ENCODE peak calls at places on chromosomes 3 and 15, in eight cellular contexts. R, F, V, M, C, Y, S and L are unnamed samples.
A peak's percentile ranks its signal among the peaks of the same experiment; 100 is the strongest.

GRCh38 chr3:54353547-54354339 is 231.4 kb downstream of the CACNA2D3 start:
- DNase-seq in M (no peak), R (no peak), F (no peak), Y (no peak), V (no peak), C (no peak), S (peak; percentile 50), L (no peak)

GRCh38 chr3:29757054-29757777 is 476.3 kb downstream of the RBMS3 start:
- DNase-seq in F (peak; percentile 48), S (peak; percentile 60), V (no peak), R (no peak), C (no peak), Y (peak; percentile 12), M (no peak), L (no peak)

GRCh38 chr3:40771112-40771511 is 246.4 kb downstream of the ZNF621 start:
- DNase-seq in F (no peak), S (no peak), V (no peak), C (no peak), R (no peak), Y (no peak), M (no peak), L (no peak)

GRCh38 chr15:29568840-29569532 is 253.3 kb downstream of the TJP1 start:
- DNase-seq in M (peak; percentile 7), V (no peak), R (no peak), S (peak; percentile 15), Y (no peak), C (no peak), F (peak; percentile 70), L (peak; percentile 32)

GRCh38 chr3:99108508-99108907 is 207.0 kb upstream of the DCBLD2 start:
- DNase-seq in C (peak; percentile 96), S (peak; percentile 96), V (no peak), R (no peak), M (no peak), Y (peak; percentile 96), F (peak; percentile 95), L (no peak)

GRCh38 chr15:80587816-80588456 is 107.2 kb upstream of the ABHD17C start:
- DNase-seq in M (no peak), V (no peak), F (peak; percentile 27), S (peak; percentile 68), C (peak; percentile 63), Y (peak; percentile 21), R (no peak), L (no peak)

GRCh38 chr3:42525736-42526345 is 23.4 kb downstream of the VIPR1 start:
- DNase-seq in S (no peak), M (no peak), F (no peak), V (no peak), C (no peak), Y (no peak), R (no peak), L (no peak)

GRCh38 chr15:50979041-50979440 is 70.6 kb downstream of the AP4E1 start:
- DNase-seq in R (no peak), Y (peak; percentile 11), S (peak; percentile 14), M (no peak), C (no peak), V (no peak), F (no peak), L (no peak)

GRCh38 chr3:64042952-64043351 is 19.7 kb upstream of the PSMD6 start:
- DNase-seq in V (no peak), M (no peak), Y (no peak), S (no peak), C (no peak), R (no peak), F (no peak), L (no peak)

GRCh38 chr3:64039972-64040733 is 16.9 kb upstream of the PSMD6 start:
- DNase-seq in R (no peak), M (no peak), C (peak; percentile 27), F (no peak), Y (no peak), V (no peak), S (no peak), L (no peak)

GRCh38 chr3:64038252-64038651 is 15.0 kb upstream of the PSMD6 start:
- DNase-seq in R (no peak), Y (no peak), C (no peak), V (no peak), S (no peak), F (no peak), M (no peak), L (peak; percentile 33)

GRCh38 chr3:64037084-64037483 is 13.8 kb upstream of the PSMD6 start:
- DNase-seq in C (no peak), R (no peak), F (no peak), S (no peak), V (no peak), M (no peak), Y (no peak), L (no peak)

DNA sequence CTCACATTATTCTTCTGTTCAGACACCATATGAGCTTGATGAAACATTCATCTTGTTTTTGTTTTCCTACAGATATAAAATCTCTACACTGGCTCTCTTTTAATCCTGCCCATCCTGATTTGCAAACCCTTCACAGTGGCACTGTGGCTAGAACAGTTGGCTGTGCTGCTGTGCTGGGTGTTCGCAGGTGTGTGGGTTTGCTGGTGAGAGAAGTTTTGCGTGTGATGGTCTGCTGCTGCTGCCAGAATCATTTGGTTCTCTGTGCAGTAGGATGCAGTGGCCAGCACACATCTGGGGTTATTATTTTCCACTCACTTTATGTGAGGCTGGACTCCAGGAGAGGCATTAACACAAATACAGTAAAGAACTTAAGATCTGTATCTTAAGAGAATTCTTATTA is 16.0 kb upstream of the PSMD6 start:
- DNase-seq in F (no peak), M (no peak), C (no peak), S (no peak), Y (no peak), V (no peak), R (no peak), L (no peak)
- TF ChIP-seq CTCF in F (no peak), M (no peak), C (no peak), S (no peak), Y (no peak), V (no peak), R (no peak), L (no peak)

GRCh38 chr15:38701134-38701533 is 136.5 kb upstream of the RASGRP1 start:
- DNase-seq in R (no peak), C (no peak), F (no peak), S (no peak), V (no peak), M (no peak), Y (no peak), L (no peak)

GRCh38 chr15:38702178-38702912 is 137.7 kb upstream of the RASGRP1 start:
- DNase-seq in V (no peak), C (no peak), F (peak; percentile 39), Y (no peak), M (no peak), R (no peak), S (no peak), L (no peak)

GRCh38 chr15:38696790-38697495 is 132.3 kb upstream of the RASGRP1 start:
- DNase-seq in F (no peak), V (no peak), S (no peak), M (no peak), Y (no peak), R (no peak), C (no peak), L (no peak)

GRCh38 chr15:38698215-38698614 is 133.6 kb upstream of the RASGRP1 start:
- DNase-seq in F (no peak), R (no peak), M (peak; percentile 38), S (no peak), V (no peak), C (no peak), Y (no peak), L (no peak)

GRCh38 chr15:38699633-38700230 is 135.1 kb upstream of the RASGRP1 start:
- DNase-seq in S (peak; percentile 69), F (peak; percentile 84), Y (peak; percentile 41), R (no peak), M (peak; percentile 87), V (peak; percentile 50), C (peak; percentile 71), L (peak; percentile 66)
- TF ChIP-seq CTCF in S (peak; percentile 93), F (peak; percentile 96), Y (peak; percentile 95), R (peak; percentile 91), M (peak; percentile 94), V (peak; percentile 85), C (peak; percentile 94), L (peak; percentile 92)

GRCh38 chr3:171644681-171645080 is 165.6 kb downstream of the PLD1 start:
- DNase-seq in S (no peak), R (no peak), V (no peak), Y (no peak), C (no peak), F (no peak), M (no peak), L (no peak)

GRCh38 chr3:171646357-171647133 is 163.7 kb downstream of the PLD1 start:
- DNase-seq in M (peak; percentile 65), F (peak; percentile 69), Y (peak; percentile 62), R (no peak), S (peak; percentile 87), V (no peak), C (no peak), L (no peak)

GRCh38 chr3:171643033-171643432 is 167.2 kb downstream of the PLD1 start:
- DNase-seq in M (no peak), F (no peak), S (no peak), R (no peak), C (no peak), V (no peak), Y (no peak), L (no peak)

DNA sequence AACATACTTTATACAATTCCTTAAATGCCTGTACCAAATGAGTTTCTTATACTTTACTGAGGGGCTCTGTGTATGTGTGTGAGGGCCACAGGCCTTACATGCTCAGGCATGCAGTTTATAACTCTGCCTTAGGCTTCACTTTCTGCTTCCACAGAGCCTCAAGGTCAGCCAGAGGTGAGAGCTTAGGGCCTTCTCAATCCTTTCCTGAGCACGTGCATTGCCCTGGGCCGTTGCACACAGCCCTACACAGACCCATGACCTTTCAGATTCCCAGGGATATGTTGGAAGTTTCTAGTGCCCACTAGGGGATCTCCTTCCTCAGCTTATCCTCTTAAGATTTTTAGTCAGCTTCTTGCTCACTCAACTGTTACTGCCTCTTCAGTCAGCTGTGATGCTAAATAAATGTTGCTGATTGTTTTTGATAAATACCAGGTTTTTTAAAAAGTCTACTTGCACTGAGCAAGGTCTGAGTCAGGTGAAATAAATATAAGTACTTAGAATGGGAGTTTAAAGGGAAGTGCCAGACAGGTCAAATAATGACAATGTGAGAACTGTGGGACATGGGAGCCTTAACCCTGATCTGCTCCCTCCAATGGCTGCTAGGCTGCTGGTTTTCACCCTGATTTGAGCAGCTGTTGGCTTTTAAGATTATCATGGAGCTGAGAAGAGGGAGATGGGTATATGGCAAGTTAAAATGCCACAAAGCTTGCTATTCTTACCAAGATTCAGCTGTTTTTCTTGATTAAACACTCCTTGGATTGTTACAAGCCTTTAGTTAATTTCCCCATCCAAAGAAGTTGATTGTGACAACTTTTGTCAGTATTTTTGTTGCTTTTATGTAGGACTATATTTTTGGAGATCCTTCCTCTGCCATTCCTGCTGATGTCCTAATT is 169.5 kb downstream of the PLD1 start:
- DNase-seq in C (peak; percentile 50), M (no peak), R (no peak), S (peak; percentile 52), F (peak; percentile 17), Y (peak; percentile 30), V (no peak), L (no peak)
- TF ChIP-seq CTCF in C (peak; percentile 52), M (no peak), R (no peak), S (peak; percentile 23), F (peak; percentile 43), Y (peak; percentile 51), V (no peak), L (no peak)

DNA sequence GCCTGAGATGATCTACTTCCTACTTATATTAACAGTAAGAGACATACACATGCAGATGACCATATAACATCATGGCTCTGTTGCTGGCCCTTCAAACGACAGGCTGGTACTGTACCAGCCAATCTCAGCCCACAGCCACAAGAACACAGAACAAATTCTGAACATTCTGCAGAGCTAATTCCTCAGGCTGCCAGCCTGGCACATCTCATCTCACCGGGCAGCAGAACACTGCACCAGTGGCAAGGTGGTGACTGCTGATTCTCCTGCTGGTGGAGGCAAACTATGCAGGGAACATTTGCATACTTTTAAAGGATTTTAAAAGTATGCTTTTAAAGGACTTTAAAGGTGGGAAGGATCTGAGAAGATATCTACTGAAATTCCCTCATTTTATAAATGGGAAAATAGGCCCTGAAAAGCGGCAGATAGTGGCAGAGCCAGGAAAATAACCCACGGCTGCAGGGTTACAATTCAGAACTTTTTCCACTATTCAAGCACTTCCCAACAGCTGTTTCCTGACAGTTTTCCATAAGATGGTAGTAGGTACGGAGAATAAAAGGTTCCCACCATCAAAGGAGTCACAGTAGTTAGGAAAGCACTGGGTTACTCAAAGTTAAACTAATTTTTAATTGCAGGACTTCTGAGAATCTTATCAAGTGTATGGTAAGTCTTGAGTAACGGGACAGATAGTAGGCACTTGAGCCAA is 37.3 kb downstream of the SUMF1 start:
- DNase-seq in F (no peak), R (no peak), Y (no peak), C (no peak), V (no peak), M (no peak), S (no peak), L (no peak)
- TF ChIP-seq CTCF in F (no peak), R (no peak), Y (no peak), C (peak; percentile 16), V (no peak), M (no peak), S (peak; percentile 9), L (no peak)